ENCODE peak calls at places on chromosome 17, in five cellular contexts. N is AG10803, O is lower leg skin, H is stomach, P is heart right ventricle. Z is an unnamed sample.

GRCh38 chr17:60598001-60598736 is 1.8 kb upstream of the PPM1D start:
- DNase-seq in O (no peak), P (no peak), N (no peak), H (no peak), Z (no peak)

GRCh38 chr17:290121-290521 is 62.5 kb downstream of the RPH3AL start:
- DNase-seq in H (no peak), O (peak), N (no peak), P (no peak), Z (peak)

GRCh38 chr17:76492250-76492988 is 8.8 kb downstream of the RHBDF2 start:
- DNase-seq in H (no peak), O (no peak), P (peak), N (no peak), Z (peak)

GRCh38 chr17:77036841-77037381 is 103.9 kb upstream of the SEC14L1 start:
- DNase-seq in P (no peak), N (no peak), O (no peak), H (peak), Z (no peak)

GRCh38 chr17:66570353-66571195 is 264.3 kb upstream of the CACNG5 start:
- DNase-seq in P (no peak), O (no peak), H (no peak), N (no peak), Z (no peak)

GRCh38 chr17:27352481-27353460 is 58.9 kb downstream of the WSB1 start:
- DNase-seq in H (no peak), P (no peak), N (no peak), O (no peak), Z (no peak)

GRCh38 chr17:27848941-27849340 is 44.2 kb downstream of the LYRM9 start:
- DNase-seq in H (no peak), P (no peak), O (no peak), N (no peak), Z (no peak)

GRCh38 chr17:49915670-49916069 is 53.3 kb upstream of the DLX4 start:
- DNase-seq in P (no peak), H (no peak), O (no peak), N (no peak), Z (no peak)

GRCh38 chr17:12990041-12990808 is 27.6 kb downstream of the ELAC2 start:
- DNase-seq in P (peak), N (no peak), O (no peak), H (peak), Z (no peak)

GRCh38 chr17:11701906-11702305 is 103.6 kb downstream of the DNAH9 start:
- DNase-seq in H (no peak), O (no peak), P (no peak), N (no peak), Z (no peak)

GRCh38 chr17:16013943-16014407 is 14.4 kb downstream of the TTC19 start:
- DNase-seq in O (no peak), P (no peak), N (peak), H (no peak), Z (no peak)

GRCh38 chr17:61483778-61484116 is 31.5 kb downstream of the TBX4 start:
- DNase-seq in O (no peak), P (no peak), N (no peak), H (no peak), Z (no peak)

GRCh38 chr17:47066841-47067682 is 88.0 kb upstream of the RPRML start:
- DNase-seq in H (peak), N (peak), O (peak), P (peak), Z (peak)
- TF ChIP-seq CTCF in H (no peak), N (peak), O (peak), P (peak), Z (peak)

DNA sequence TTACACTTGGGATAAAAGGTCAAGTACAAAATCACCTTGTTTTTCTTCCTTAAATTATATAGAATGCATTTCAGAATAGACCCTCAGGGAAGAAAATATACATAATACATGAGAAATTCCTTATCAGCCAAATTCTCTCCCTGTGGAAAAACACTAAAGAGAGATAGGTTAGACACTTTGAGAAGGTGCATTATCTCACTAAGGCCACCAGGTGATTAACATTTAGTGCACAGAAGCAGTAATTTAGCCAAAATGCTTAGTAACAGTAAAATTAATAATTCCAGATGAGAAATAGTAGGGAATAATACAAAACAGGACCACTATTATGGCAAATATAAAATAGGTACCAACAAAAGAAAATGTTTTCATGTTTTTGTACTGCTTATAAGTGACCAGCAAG is 185.3 kb upstream of the C17orf78 start:
- DNase-seq in H (no peak), P (no peak), O (no peak), N (no peak), Z (no peak)
- TF ChIP-seq CTCF in H (no peak), P (no peak), O (no peak), N (no peak), Z (peak)

DNA sequence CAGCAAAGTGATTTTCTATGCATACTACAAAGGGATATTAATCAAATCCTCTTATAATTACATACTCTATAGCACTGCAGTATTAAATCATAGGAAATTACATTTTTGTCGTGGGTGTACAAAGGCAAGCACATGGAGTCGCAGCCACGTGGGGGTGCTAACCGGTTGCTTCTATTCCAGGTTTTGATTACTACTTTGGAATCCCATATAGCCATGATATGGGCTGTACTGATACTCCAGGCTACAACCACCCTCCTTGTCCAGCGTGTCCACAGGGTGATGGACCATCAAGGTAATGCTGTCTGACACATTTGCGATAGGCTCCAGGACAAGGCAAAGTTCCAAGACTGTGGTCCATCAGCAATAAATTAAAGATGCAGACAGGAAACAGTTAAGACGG is 60.1 kb downstream of the ARSG start:
- DNase-seq in H (no peak), P (peak), O (no peak), N (no peak), Z (no peak)
- TF ChIP-seq CTCF in H (no peak), P (peak), O (no peak), N (peak), Z (no peak)

GRCh38 chr17:4101799-4102405 is 40.9 kb downstream of the ZZEF1 start:
- DNase-seq in O (no peak), N (no peak), P (no peak), H (no peak), Z (no peak)
- TF ChIP-seq CTCF in O (no peak), N (no peak), P (no peak), H (no peak), Z (no peak)

GRCh38 chr17:74759243-74759801 is 10.9 kb downstream of the NHERF1 start:
- DNase-seq in O (no peak), P (no peak), N (no peak), H (no peak), Z (no peak)
- TF ChIP-seq CTCF in O (no peak), P (no peak), N (no peak), H (no peak), Z (no peak)

DNA sequence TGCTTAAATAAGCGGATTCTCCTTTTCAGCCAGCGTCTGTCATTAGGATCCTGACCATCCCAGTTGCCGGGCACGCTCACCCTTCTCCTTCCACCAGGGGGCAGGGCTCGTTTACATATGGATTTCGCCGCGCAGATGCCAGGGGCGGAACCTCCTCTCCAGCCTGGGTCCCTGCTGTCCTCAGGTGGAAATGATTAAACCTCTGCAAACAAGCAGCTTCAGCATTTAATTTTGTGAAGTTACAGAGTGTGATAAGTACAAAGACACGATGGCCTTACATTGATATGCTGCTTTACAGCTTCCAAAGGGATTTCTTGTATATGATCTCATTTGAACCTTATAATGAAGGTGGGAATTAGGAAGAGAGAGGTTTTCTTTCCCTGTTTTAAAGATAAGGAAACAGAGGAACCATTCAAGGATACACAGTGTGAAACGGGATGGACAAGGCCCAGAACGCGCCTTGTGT is 3.9 kb upstream of the KRT28 start:
- DNase-seq in N (peak), H (peak), P (peak), O (peak), Z (peak)
- TF ChIP-seq CTCF in N (peak), H (peak), P (peak), O (peak), Z (peak)

GRCh38 chr17:44384823-44385286 is 4.6 kb downstream of the ITGA2B start:
- DNase-seq in P (no peak), N (no peak), O (no peak), H (no peak), Z (no peak)

GRCh38 chr17:44386182-44386525 is 3.3 kb downstream of the ITGA2B start:
- DNase-seq in P (no peak), O (peak), N (no peak), H (no peak), Z (no peak)

GRCh38 chr17:44384281-44384822 is 5.1 kb downstream of the ITGA2B start:
- DNase-seq in O (no peak), H (no peak), N (no peak), P (no peak), Z (no peak)

GRCh38 chr17:44383861-44384260 is 5.6 kb downstream of the ITGA2B start:
- DNase-seq in P (no peak), N (no peak), H (no peak), O (no peak), Z (no peak)

GRCh38 chr17:44385287-44386181 is 3.9 kb downstream of the ITGA2B start:
- DNase-seq in H (peak), O (peak), N (peak), P (peak), Z (peak)
- TF ChIP-seq CTCF in H (no peak), O (no peak), N (peak), P (peak), Z (peak)